ENCODE peak calls at places on chromosomes 6 and 20, in nine cellular contexts. S is right cardiac atrium, T is GM23248, A is left colon, P is neural crest cell, E is Calu3, K is anterior cingulate cortex, I is AG09309, C is skeletal muscle cell. N is an unnamed sample.

GRCh38 chr6:135451617-135452190 is 45.8 kb downstream of the AHI1 start:
- DNase-seq in S (no peak), T (peak; percentile 56), A (no peak), P (no peak), E (no peak), K (no peak), I (no peak), C (no peak), N (peak; percentile 23)

GRCh38 chr6:152846825-152847224 is 96.2 kb downstream of the VIP start:
- DNase-seq in S (no peak), T (no peak), A (no peak), P (no peak), E (no peak), K (no peak), I (no peak), C (no peak), N (no peak)

GRCh38 chr6:131226465-131226864 is 91.2 kb downstream of the AKAP7 start:
- DNase-seq in S (no peak), T (no peak), A (no peak), P (no peak), E (no peak), K (no peak), I (no peak), C (no peak), N (no peak)

GRCh38 chr6:93305088-93305487 is 114.3 kb downstream of the EPHA7 start:
- DNase-seq in S (no peak), T (no peak), A (no peak), P (no peak), E (no peak), K (no peak), I (no peak), C (no peak), N (no peak)

GRCh38 chr20:52490715-52491430 is 299.3 kb upstream of the ZFP64 start:
- DNase-seq in S (no peak), T (peak; percentile 84), A (no peak), P (no peak), E (no peak), K (no peak), I (peak; percentile 83), C (peak; percentile 55), N (peak; percentile 68)

GRCh38 chr20:2619961-2620595 is 32.4 kb upstream of the NOP56 start:
- DNase-seq in S (no peak), T (peak; percentile 19), A (no peak), P (no peak), E (no peak), K (no peak), I (no peak), C (no peak), N (no peak)

GRCh38 chr6:89895273-89895874 is 1.1 kb downstream of the GJA10 start:
- DNase-seq in S (no peak), T (peak; percentile 66), A (no peak), P (peak; percentile 42), E (peak; percentile 53), K (no peak), I (no peak), C (peak; percentile 28), N (peak; percentile 71)

GRCh38 chr20:57738484-57738883 is 28.7 kb upstream of the PMEPA1 start:
- DNase-seq in S (no peak), T (peak; percentile 17), A (no peak), P (no peak), E (no peak), K (no peak), I (no peak), C (no peak), N (peak; percentile 40)

GRCh38 chr6:170048615-170049256 is 242.1 kb downstream of the DLL1 start:
- DNase-seq in S (peak; percentile 78), T (peak; percentile 79), A (peak; percentile 71), P (no peak), E (no peak), K (no peak), I (no peak), C (no peak), N (peak; percentile 52)

GRCh38 chr20:22248052-22248667 is 336.2 kb downstream of the FOXA2 start:
- DNase-seq in S (no peak), T (peak; percentile 43), A (no peak), P (peak; percentile 32), E (no peak), K (no peak), I (no peak), C (no peak), N (peak; percentile 27)

GRCh38 chr6:137494967-137495595 is 887 bp upstream of the OLIG3 start:
- DNase-seq in S (no peak), T (no peak), A (no peak), P (peak; percentile 23), E (no peak), K (no peak), I (no peak), C (no peak), N (no peak)

GRCh38 chr20:31594558-31595379 is 10.3 kb upstream of the ID1 start:
- DNase-seq in S (peak; percentile 88), T (no peak), A (peak; percentile 46), P (no peak), E (peak; percentile 81), K (no peak), I (no peak), C (no peak), N (no peak)

GRCh38 chr6:43496370-43497128 is 13.6 kb downstream of the LRRC73 start:
- DNase-seq in S (peak; percentile 71), T (peak; percentile 86), A (no peak), P (no peak), E (peak; percentile 75), K (peak; percentile 12), I (no peak), C (no peak), N (peak; percentile 84)

GRCh38 chr20:56430471-56430870 is 18.4 kb downstream of the CASS4 start:
- DNase-seq in S (no peak), T (peak; percentile 41), A (no peak), P (no peak), E (no peak), K (no peak), I (no peak), C (no peak), N (no peak)

GRCh38 chr6:122014961-122015360 is 384.5 kb upstream of the HSF2 start:
- DNase-seq in S (no peak), T (peak; percentile 78), A (no peak), P (no peak), E (no peak), K (no peak), I (peak; percentile 72), C (peak; percentile 52), N (peak; percentile 10)

GRCh38 chr6:3403244-3404154 is 53.4 kb downstream of the SLC22A23 start:
- DNase-seq in S (no peak), T (no peak), A (peak; percentile 89), P (no peak), E (peak; percentile 31), K (no peak), I (no peak), C (no peak), N (no peak)

N was measured in AG20443.